ENCODE peak calls at places on chromosomes 2 and 18, in six cellular contexts. S is stomach, Y is ovary, N is suprapubic skin, F is transverse colon, J is sigmoid colon. T is an unnamed sample.
A peak's percentile ranks its signal among the peaks of the same experiment; 100 is the strongest.

GRCh38 chr2:227373389-227373788 is 5.7 kb downstream of the TM4SF20 start:
- DNase-seq in S (no peak), Y (no peak), N (no peak), F (no peak), J (no peak), T (no peak)

GRCh38 chr2:196685792-196686191 is 46.3 kb downstream of the CCDC150 start:
- DNase-seq in S (no peak), Y (no peak), N (no peak), F (no peak), J (no peak), T (no peak)

GRCh38 chr2:74653589-74653984 is 460 bp upstream of the SEMA4F start:
- DNase-seq in S (no peak), Y (no peak), N (no peak), F (no peak), J (no peak), T (no peak)

GRCh38 chr18:34866739-34867138 is 156.6 kb downstream of the DTNA start:
- DNase-seq in S (no peak), Y (no peak), N (no peak), F (no peak), J (no peak), T (no peak)

GRCh38 chr2:176527141-176527901 is 258.1 kb downstream of the MTX2 start:
- DNase-seq in S (no peak), Y (no peak), N (no peak), F (no peak), J (no peak), T (no peak)

GRCh38 chr2:112724611-112725525 is 4.0 kb downstream of the NT5DC4 start:
- DNase-seq in S (no peak), Y (no peak), N (no peak), F (no peak), J (no peak), T (no peak)

GRCh38 chr2:237642030-237642700 is 14.8 kb downstream of the LRRFIP1 start:
- DNase-seq in S (no peak), Y (no peak), N (no peak), F (no peak), J (no peak), T (no peak)

GRCh38 chr18:77013777-77014525 is 118.6 kb downstream of the MBP start:
- DNase-seq in S (no peak), Y (no peak), N (peak; percentile 81), F (peak; percentile 34), J (peak; percentile 89), T (peak; percentile 78)

GRCh38 chr2:189013677-189014380 is 39.7 kb downstream of the COL3A1 start:
- DNase-seq in S (no peak), Y (no peak), N (no peak), F (no peak), J (no peak), T (no peak)

GRCh38 chr18:56139792-56140254 is 498.6 kb downstream of the TXNL1 start:
- DNase-seq in S (peak; percentile 27), Y (no peak), N (no peak), F (peak; percentile 9), J (no peak), T (no peak)

GRCh38 chr2:160252278-160252887 is 52.3 kb upstream of the ITGB6 start:
- DNase-seq in S (no peak), Y (no peak), N (no peak), F (no peak), J (no peak), T (no peak)

GRCh38 chr2:216672466-216672865 is 22.9 kb downstream of the IGFBP5 start:
- DNase-seq in S (no peak), Y (peak; percentile 56), N (no peak), F (no peak), J (no peak), T (no peak)

GRCh38 chr2:198717451-198717850 is 740.3 kb downstream of the SATB2 start:
- DNase-seq in S (no peak), Y (no peak), N (no peak), F (no peak), J (no peak), T (no peak)

GRCh38 chr2:35365859-35366258 is 989.7 kb upstream of the CRIM1 start:
- DNase-seq in S (no peak), Y (no peak), N (no peak), F (no peak), J (no peak), T (no peak)

GRCh38 chr18:55906533-55906932 is 318.5 kb upstream of the TCF4 start:
- DNase-seq in S (no peak), Y (no peak), N (no peak), F (no peak), J (no peak), T (no peak)

GRCh38 chr2:158321264-158321663 is 135.3 kb downstream of the CCDC148 start:
- DNase-seq in S (no peak), Y (no peak), N (no peak), F (no peak), J (no peak), T (no peak)

GRCh38 chr18:3703732-3704176 is 253.8 kb downstream of the TGIF1 start:
- DNase-seq in S (peak; percentile 76), Y (peak; percentile 47), N (no peak), F (peak; percentile 74), J (no peak), T (peak; percentile 71)

GRCh38 chr2:175576875-175577274 is 395.4 kb upstream of the ATP5MC3 start:
- DNase-seq in S (no peak), Y (no peak), N (no peak), F (no peak), J (no peak), T (no peak)

GRCh38 chr2:96553176-96553956 is 16.8 kb downstream of the ARID5A start:
- DNase-seq in S (no peak), Y (no peak), N (peak; percentile 63), F (no peak), J (no peak), T (no peak)

DNA sequence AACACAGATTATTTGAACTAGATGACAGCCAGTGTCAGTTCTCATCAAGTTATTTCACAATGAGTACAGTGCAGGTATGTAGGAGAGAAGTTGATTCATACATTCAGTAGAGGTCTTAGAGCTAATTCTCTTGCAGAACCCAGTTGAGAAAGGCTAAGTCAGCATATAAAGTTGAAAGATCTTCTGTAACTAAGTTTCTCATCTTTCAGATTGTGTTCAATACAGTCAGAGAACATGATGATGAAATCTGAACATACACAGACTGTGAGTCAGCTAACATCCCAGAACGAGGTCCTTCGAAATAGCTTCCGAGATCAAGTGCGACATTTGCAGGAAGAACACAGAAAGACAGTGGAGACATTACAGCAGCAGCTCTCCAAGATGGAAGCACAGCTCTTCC is 41.9 kb upstream of the LIMS1 start:
- DNase-seq in S (no peak), Y (no peak), N (no peak), F (no peak), J (no peak), T (no peak)
- TF ChIP-seq EP300 in S (no peak), Y (no peak), N (no peak), F (no peak), J (no peak), T (no peak)

GRCh38 chr2:206433686-206434085 is 9.6 kb upstream of the ADAM23 start:
- DNase-seq in S (no peak), Y (no peak), N (no peak), F (no peak), J (no peak), T (no peak)

GRCh38 chr2:206432432-206433082 is 10.8 kb upstream of the ADAM23 start:
- DNase-seq in S (no peak), Y (no peak), N (no peak), F (no peak), J (no peak), T (no peak)

GRCh38 chr2:206430452-206430851 is 12.9 kb upstream of the ADAM23 start:
- DNase-seq in S (no peak), Y (no peak), N (no peak), F (no peak), J (no peak), T (no peak)

GRCh38 chr2:206433201-206433600 is 10.1 kb upstream of the ADAM23 start:
- DNase-seq in S (no peak), Y (no peak), N (no peak), F (no peak), J (no peak), T (no peak)

DNA sequence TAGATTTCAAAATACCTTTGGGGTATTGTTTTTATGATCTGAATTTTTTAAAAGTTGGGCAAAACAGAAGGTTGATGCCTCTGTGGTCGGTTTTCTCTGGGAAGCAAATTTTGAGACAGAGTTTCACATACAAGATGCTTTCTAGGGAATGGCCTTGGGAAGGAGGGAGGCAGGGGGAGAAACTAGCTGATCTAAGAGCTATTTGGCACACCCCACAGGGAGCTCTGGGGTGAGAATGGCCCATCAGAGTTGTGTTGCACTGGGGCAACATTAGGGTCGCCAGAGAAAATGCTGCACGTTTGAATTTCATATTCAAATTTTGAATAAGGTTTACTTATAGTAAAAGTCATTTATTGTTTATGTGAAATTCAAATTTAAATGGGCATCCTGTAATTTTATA is 11.9 kb upstream of the ADAM23 start:
- DNase-seq in S (no peak), Y (no peak), N (no peak), F (no peak), J (no peak), T (no peak)
- H3K4me3 ChIP-seq in S (no peak overlapping the region), Y (no peak overlapping the region), N (no peak overlapping the region), F (no peak overlapping the region), J (no peak overlapping the region), T (no peak overlapping the region)

GRCh38 chr2:9188823-9189222 is 17.8 kb upstream of the ASAP2 start:
- DNase-seq in S (peak; percentile 9), Y (no peak), N (no peak), F (no peak), J (no peak), T (no peak)

GRCh38 chr2:9179572-9180201 is 26.9 kb upstream of the ASAP2 start:
- DNase-seq in S (peak; percentile 55), Y (peak; percentile 30), N (peak; percentile 82), F (peak; percentile 70), J (peak; percentile 82), T (no peak)

GRCh38 chr2:9178905-9179571 is 27.6 kb upstream of the ASAP2 start:
- DNase-seq in S (peak; percentile 75), Y (peak; percentile 59), N (peak; percentile 75), F (peak; percentile 76), J (peak; percentile 92), T (peak; percentile 60)

GRCh38 chr2:9187620-9188214 is 18.9 kb upstream of the ASAP2 start:
- DNase-seq in S (no peak), Y (no peak), N (no peak), F (no peak), J (no peak), T (no peak)

GRCh38 chr2:9184319-9184807 is 22.2 kb upstream of the ASAP2 start:
- DNase-seq in S (peak; percentile 3), Y (no peak), N (no peak), F (no peak), J (no peak), T (no peak)
- TF ChIP-seq EP300 in S (no peak), Y (no peak), N (no peak), F (no peak), J (no peak), T (no peak)

GRCh38 chr2:174053784-174054183 is 88.6 kb upstream of the SP3 start:
- DNase-seq in S (no peak), Y (no peak), N (no peak), F (no peak), J (no peak), T (no peak)

GRCh38 chr2:174053285-174053684 is 88.1 kb upstream of the SP3 start:
- DNase-seq in S (no peak), Y (no peak), N (no peak), F (no peak), J (no peak), T (no peak)

GRCh38 chr2:174051039-174051438 is 85.9 kb upstream of the SP3 start:
- DNase-seq in S (no peak), Y (no peak), N (no peak), F (no peak), J (no peak), T (no peak)

GRCh38 chr2:174051741-174052638 is 86.8 kb upstream of the SP3 start:
- DNase-seq in S (peak; percentile 57), Y (no peak), N (no peak), F (peak; percentile 63), J (no peak), T (no peak)

GRCh38 chr2:174052639-174052976 is 87.4 kb upstream of the SP3 start:
- DNase-seq in S (no peak), Y (no peak), N (no peak), F (no peak), J (no peak), T (no peak)
- H3K4me3 ChIP-seq in S (no peak overlapping the region), Y (no peak overlapping the region), N (no peak overlapping the region), F (no peak overlapping the region), J (no peak overlapping the region), T (no peak overlapping the region)

T was measured in tibial nerve.